ENCODE peak calls at places on chromosomes 3 and 15, in nine cellular contexts. O, U, I, Y, J, Q, R, C and S are unnamed samples.

GRCh38 chr15:72179950-72180581 is 17.5 kb downstream of the GRAMD2A start:
- DNase-seq in O (no peak), Q (no peak), R (no peak), U (no peak), Y (peak; percentile 17), J (no peak), I (no peak), C (peak; percentile 79), S (no peak)

GRCh38 chr15:57218826-57219576 is 157.3 kb upstream of the CGNL1 start:
- DNase-seq in Y (peak; percentile 88), O (peak; percentile 31), R (no peak), U (peak; percentile 80), Q (no peak), C (no peak), J (no peak), I (no peak), S (peak; percentile 79)

GRCh38 chr3:128572644-128573105 is 77.9 kb downstream of the RPN1 start:
- DNase-seq in R (no peak), Q (peak; percentile 37), U (no peak), C (no peak), Y (no peak), J (no peak), O (no peak), I (no peak), S (no peak)

GRCh38 chr3:106699093-106699492 is 678.1 kb upstream of the CCDC54 start:
- DNase-seq in I (no peak), Y (no peak), O (no peak), Q (no peak), C (no peak), J (no peak), R (no peak), U (peak; percentile 87), S (no peak)

GRCh38 chr3:52087728-52088127 is 31.4 kb upstream of the DUSP7 start:
- DNase-seq in U (no peak), Q (no peak), Y (no peak), J (no peak), I (no peak), O (no peak), R (no peak), C (peak; percentile 46), S (no peak)

GRCh38 chr15:93036922-93037321 is 52.1 kb downstream of the RGMA start:
- DNase-seq in Y (no peak), I (no peak), Q (no peak), C (no peak), O (no peak), R (no peak), U (no peak), J (no peak), S (no peak)

GRCh38 chr3:129211772-129212171 is 28.1 kb upstream of the CNBP start:
- DNase-seq in O (peak; percentile 70), I (peak; percentile 86), C (peak; percentile 94), J (peak; percentile 66), U (peak; percentile 49), R (no peak), Y (peak; percentile 85), Q (no peak), S (no peak)

GRCh38 chr15:66133247-66133646 is 120.3 kb downstream of the MEGF11 start:
- DNase-seq in U (no peak), Y (no peak), R (no peak), C (no peak), O (no peak), I (no peak), Q (no peak), J (no peak), S (no peak)

GRCh38 chr15:63107895-63108546 is 13.6 kb upstream of the LACTB start:
- DNase-seq in O (peak; percentile 87), C (peak; percentile 77), R (no peak), Q (no peak), I (no peak), J (peak; percentile 78), U (no peak), Y (peak; percentile 100), S (no peak)